ENCODE peak calls at places on chromosomes 4 and X, in seven cellular contexts. P is dorsolateral prefrontal cortex, E is psoas muscle, M is tibial artery, O is ovary, S is keratinocyte, U is mammary epithelial cell. X is an unnamed sample.

GRCh38 chr4:47933798-47934197 is 19.4 kb upstream of the NFXL1 start:
- DNase-seq in P (no peak), E (no peak), M (no peak), O (no peak), S (no peak), U (peak; percentile 12), X (no peak)

GRCh38 chr4:78149737-78150136 is 92.6 kb downstream of the FRAS1 start:
- DNase-seq in P (no peak), E (no peak), M (no peak), O (no peak), S (no peak), U (no peak), X (no peak)

GRCh38 chr4:128565565-128566186 is 243.8 kb upstream of the JADE1 start:
- DNase-seq in P (peak; percentile 49), E (peak; percentile 30), M (no peak), O (peak; percentile 49), S (no peak), U (no peak), X (no peak)

GRCh38 chrX:17038277-17038676 is 91.8 kb downstream of the REPS2 start:
- DNase-seq in P (no peak), E (no peak), M (no peak), O (no peak), S (no peak), U (no peak), X (no peak)

GRCh38 chr4:122050836-122051235 is 99.0 kb upstream of the TRPC3 start:
- DNase-seq in P (no peak), E (no peak), M (no peak), O (no peak), S (no peak), U (no peak), X (no peak)

GRCh38 chrX:129361566-129361965 is 161.7 kb downstream of the SMARCA1 start:
- DNase-seq in P (no peak), E (no peak), M (no peak), O (no peak), S (no peak), U (no peak), X (no peak)

GRCh38 chr4:147368948-147369347 is 111.9 kb upstream of the EDNRA start:
- DNase-seq in P (no peak), E (no peak), M (no peak), O (no peak), S (no peak), U (no peak), X (no peak)

GRCh38 chr4:82517043-82517442 is 44.7 kb downstream of the TMEM150C start:
- DNase-seq in P (no peak), E (no peak), M (no peak), O (no peak), S (no peak), U (no peak), X (no peak)

GRCh38 chr4:610411-611261 is 14.7 kb upstream of the PDE6B start:
- DNase-seq in P (peak; percentile 41), E (no peak), M (peak; percentile 49), O (no peak), S (peak; percentile 33), U (peak; percentile 87), X (peak; percentile 24)

GRCh38 chr4:92522371-92522770 is 218.6 kb downstream of the GRID2 start:
- DNase-seq in P (no peak), E (no peak), M (no peak), O (no peak), S (no peak), U (no peak), X (no peak)

GRCh38 chr4:89277412-89277811 is 30.2 kb downstream of the GPRIN3 start:
- DNase-seq in P (no peak), E (no peak), M (no peak), O (no peak), S (no peak), U (peak; percentile 12), X (no peak)

GRCh38 chr4:127708985-127709384 is 21.2 kb upstream of the SLC25A31 start:
- DNase-seq in P (no peak), E (no peak), M (no peak), O (peak; percentile 18), S (peak; percentile 77), U (peak; percentile 98), X (peak; percentile 43)

GRCh38 chr4:153947998-153948397 is 159.1 kb upstream of the SFRP2 start:
- DNase-seq in P (no peak), E (no peak), M (no peak), O (no peak), S (no peak), U (no peak), X (no peak)

GRCh38 chr4:4985844-4986243 is 33.4 kb downstream of the CYTL1 start:
- DNase-seq in P (no peak), E (no peak), M (no peak), O (no peak), S (no peak), U (no peak), X (no peak)

GRCh38 chrX:17039826-17040225 is 93.4 kb downstream of the REPS2 start:
- DNase-seq in P (no peak), E (no peak), M (no peak), O (no peak), S (no peak), U (peak; percentile 36), X (no peak)

GRCh38 chr4:127416092-127416491 is 216.7 kb upstream of the INTU start:
- DNase-seq in P (no peak), E (peak; percentile 13), M (no peak), O (no peak), S (no peak), U (no peak), X (no peak)

GRCh38 chr4:107561481-107561880 is 158.6 kb downstream of the PAPSS1 start:
- DNase-seq in P (no peak), E (no peak), M (no peak), O (no peak), S (no peak), U (no peak), X (no peak)

GRCh38 chr4:8163026-8163425 is 4.4 kb upstream of the ABLIM2 start:
- DNase-seq in P (no peak), E (peak; percentile 56), M (no peak), O (no peak), S (no peak), U (no peak), X (no peak)

GRCh38 chr4:7588002-7588401 is 153.3 kb upstream of the PSAPL1 start:
- DNase-seq in P (no peak), E (no peak), M (no peak), O (no peak), S (no peak), U (no peak), X (no peak)

GRCh38 chr4:184893836-184894571 is 68.2 kb upstream of the ACSL1 start:
- DNase-seq in P (no peak), E (no peak), M (no peak), O (no peak), S (no peak), U (peak; percentile 3), X (no peak)

GRCh38 chr4:2008921-2009650 is at the start of gene NELFA:
- DNase-seq in P (peak; percentile 95), E (peak; percentile 93), M (peak; percentile 96), O (peak; percentile 95), S (peak; percentile 56), U (peak; percentile 92), X (peak; percentile 88)
- TF ChIP-seq CTCF in P (peak; percentile 76), E (no peak), M (peak; percentile 56), O (peak; percentile 95), S (no peak), U (no peak), X (peak; percentile 91)

DNA sequence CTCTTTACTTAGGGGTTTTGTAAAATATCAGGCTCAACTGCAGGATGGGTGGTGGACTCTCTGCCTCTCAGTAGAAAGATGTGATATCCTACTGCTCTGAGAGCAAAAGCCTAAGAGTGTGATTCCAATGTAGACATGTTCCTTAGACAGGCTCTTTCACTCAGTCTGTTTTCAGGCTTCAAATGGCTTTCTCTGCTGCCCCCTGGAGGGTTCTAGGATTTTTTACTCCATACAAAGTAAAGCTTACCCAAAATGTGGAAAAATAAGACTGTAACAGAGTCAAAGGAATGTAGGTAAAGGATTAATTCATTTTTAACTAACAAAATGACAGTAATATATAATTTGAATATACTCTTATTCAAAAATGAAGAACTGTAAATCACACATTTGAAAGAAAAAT is 32.1 kb downstream of the ZGRF1 start:
- DNase-seq in P (no peak), E (no peak), M (no peak), O (peak; percentile 16), S (peak; percentile 4), U (peak; percentile 35), X (no peak)
- TF ChIP-seq CTCF in P (peak; percentile 85), E (peak; percentile 52), M (peak; percentile 56), O (peak; percentile 33), S (peak; percentile 27), U (peak; percentile 45), X (peak; percentile 43)

DNA sequence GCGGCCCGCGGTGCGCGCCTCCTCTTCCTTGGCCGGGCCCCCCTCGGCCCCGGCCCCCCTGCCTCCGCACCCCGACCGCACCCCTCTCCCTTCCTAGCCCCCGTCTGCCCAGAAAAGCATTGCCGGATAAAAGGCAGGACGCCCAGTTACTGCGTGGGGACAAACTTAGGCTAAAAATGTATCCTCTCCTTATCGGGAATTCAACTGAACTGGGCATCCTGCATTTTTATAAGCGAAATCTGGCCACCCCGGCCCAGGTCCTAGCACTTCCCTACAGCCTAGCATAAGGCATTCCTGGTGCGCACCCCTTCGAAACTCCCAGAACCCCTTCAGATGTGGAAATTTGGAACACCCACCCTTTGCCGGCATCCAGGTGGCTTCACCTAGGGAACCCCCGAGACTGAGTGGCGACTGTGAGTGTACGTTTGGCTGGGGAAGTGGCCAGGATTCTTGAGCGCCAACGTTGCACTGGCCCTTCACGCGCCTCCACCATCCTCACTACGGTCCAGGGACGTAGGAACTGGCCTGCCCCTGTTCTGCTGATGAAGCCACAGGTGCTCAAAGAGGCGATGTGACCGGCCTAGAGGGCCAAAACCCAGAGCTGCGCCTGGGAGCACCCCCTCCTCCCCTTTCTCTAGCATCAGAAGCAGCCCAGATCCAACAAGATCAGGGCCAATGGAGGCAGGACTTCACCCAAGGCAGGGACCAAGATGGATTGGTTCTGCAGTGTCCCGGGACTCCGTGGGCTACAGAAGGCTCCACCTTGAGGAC is 5.7 kb upstream of the RNF4 start:
- DNase-seq in P (no peak), E (no peak), M (no peak), O (no peak), S (no peak), U (no peak), X (no peak)
- TF ChIP-seq CTCF in P (no peak), E (no peak), M (no peak), O (no peak), S (no peak), U (no peak), X (no peak)

DNA sequence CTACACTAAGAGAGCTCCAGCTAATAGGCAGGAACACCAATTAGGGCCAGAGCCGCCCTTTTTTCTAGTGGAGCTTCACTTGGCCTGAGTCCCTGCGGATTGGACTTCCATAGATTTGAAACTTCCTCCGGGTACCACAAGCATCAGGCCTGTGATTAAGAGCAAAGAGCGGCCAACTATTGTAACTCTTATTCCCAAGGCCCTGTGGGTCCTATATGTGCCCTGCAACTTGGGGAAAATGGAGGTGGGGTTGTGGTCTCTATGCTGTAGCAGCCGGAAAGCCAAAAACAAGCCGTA is at the start of gene NCBP2L:
- DNase-seq in P (no peak), E (no peak), M (no peak), O (no peak), S (no peak), U (no peak), X (no peak)
- TF ChIP-seq CTCF in P (no peak), E (no peak), M (no peak), O (no peak), S (no peak), U (no peak), X (peak; percentile 25)

X was measured in mesothelial cell of epicardium.